ENCODE peak calls at places on chromosomes 2 and 18, in six cellular contexts. Z, E, T, B, G and I are unnamed samples.

GRCh38 chr18:6009751-6010150 is 114.4 kb upstream of the TMEM200C start:
- DNase-seq in Z (no peak), E (peak), T (no peak), B (no peak), G (no peak), I (peak)

GRCh38 chr2:152425765-152426710 is 91.1 kb downstream of the FMNL2 start:
- DNase-seq in Z (no peak), E (no peak), T (no peak), B (no peak), G (no peak), I (no peak)

GRCh38 chr2:172893654-172894053 is 158.0 kb downstream of the RAPGEF4 start:
- DNase-seq in Z (no peak), E (no peak), T (no peak), B (no peak), G (no peak), I (no peak)

GRCh38 chr2:62698653-62699052 is 6.9 kb upstream of the EHBP1 start:
- DNase-seq in Z (no peak), E (no peak), T (no peak), B (no peak), G (no peak), I (no peak)

GRCh38 chr2:52343867-52344266 is 1311.9 kb upstream of the NRXN1 start:
- DNase-seq in Z (no peak), E (no peak), T (no peak), B (no peak), G (no peak), I (no peak)

GRCh38 chr2:223538920-223539440 is 63.2 kb downstream of the SCG2 start:
- DNase-seq in Z (peak), E (peak), T (no peak), B (no peak), G (no peak), I (no peak)

GRCh38 chr2:217331577-217332139 is 471.8 kb upstream of the TNP1 start:
- DNase-seq in Z (peak), E (peak), T (peak), B (peak), G (peak), I (peak)

GRCh38 chr2:98790221-98790620 is 59.3 kb upstream of the MGAT4A start:
- DNase-seq in Z (no peak), E (no peak), T (peak), B (no peak), G (no peak), I (no peak)

GRCh38 chr2:105887246-105887645 is 142.5 kb downstream of the NCK2 start:
- DNase-seq in Z (no peak), E (no peak), T (no peak), B (no peak), G (peak), I (peak)

GRCh38 chr2:37665622-37666362 is 5.7 kb downstream of the CDC42EP3 start:
- DNase-seq in Z (no peak), E (no peak), T (no peak), B (no peak), G (peak), I (no peak)

GRCh38 chr2:225072444-225072843 is 30.2 kb upstream of the DOCK10 start:
- DNase-seq in Z (no peak), E (no peak), T (no peak), B (no peak), G (no peak), I (no peak)

GRCh38 chr2:202178342-202178958 is 59.9 kb downstream of the SUMO1 start:
- DNase-seq in Z (peak), E (peak), T (peak), B (no peak), G (peak), I (peak)

GRCh38 chr2:161232571-161232970 is 72.3 kb downstream of the TANK start:
- DNase-seq in Z (no peak), E (no peak), T (no peak), B (no peak), G (no peak), I (no peak)

GRCh38 chr2:67895171-67895941 is 167.4 kb downstream of the C1D start:
- DNase-seq in Z (no peak), E (peak), T (peak), B (peak), G (no peak), I (no peak)

GRCh38 chr18:11995445-11996189 is 14.3 kb downstream of the IMPA2 start:
- DNase-seq in Z (peak), E (peak), T (peak), B (no peak), G (peak), I (peak)

GRCh38 chr2:219430633-219431615 is 3.7 kb upstream of the SPEG start:
- DNase-seq in Z (no peak), E (peak), T (peak), B (no peak), G (no peak), I (peak)

GRCh38 chr2:214069254-214069653 is 341.6 kb upstream of the VWC2L start:
- DNase-seq in Z (no peak), E (peak), T (no peak), B (no peak), G (peak), I (peak)

GRCh38 chr2:104944495-104944894 is 90.6 kb downstream of the POU3F3 start:
- DNase-seq in Z (peak), E (no peak), T (no peak), B (no peak), G (peak), I (no peak)

GRCh38 chr2:173184031-173185004 is 108.7 kb downstream of the MAP3K20 start:
- DNase-seq in Z (no peak), E (peak), T (peak), B (no peak), G (no peak), I (peak)

GRCh38 chr2:117359266-117359970 is 455.1 kb upstream of the DDX18 start:
- DNase-seq in Z (no peak), E (no peak), T (peak), B (no peak), G (no peak), I (no peak)

GRCh38 chr2:116444256-116444872 is 1370.1 kb upstream of the DDX18 start:
- DNase-seq in Z (no peak), E (no peak), T (no peak), B (no peak), G (no peak), I (no peak)

GRCh38 chr2:182952741-182953450 is 85.4 kb downstream of the NCKAP1 start:
- DNase-seq in Z (no peak), E (peak), T (no peak), B (no peak), G (no peak), I (peak)

GRCh38 chr2:161825429-161825828 is 201.2 kb downstream of the SLC4A10 start:
- DNase-seq in Z (no peak), E (no peak), T (no peak), B (no peak), G (no peak), I (no peak)

GRCh38 chr18:21179590-21180220 is 62.3 kb upstream of the GREB1L start:
- DNase-seq in Z (peak), E (peak), T (peak), B (no peak), G (peak), I (peak)

DNA sequence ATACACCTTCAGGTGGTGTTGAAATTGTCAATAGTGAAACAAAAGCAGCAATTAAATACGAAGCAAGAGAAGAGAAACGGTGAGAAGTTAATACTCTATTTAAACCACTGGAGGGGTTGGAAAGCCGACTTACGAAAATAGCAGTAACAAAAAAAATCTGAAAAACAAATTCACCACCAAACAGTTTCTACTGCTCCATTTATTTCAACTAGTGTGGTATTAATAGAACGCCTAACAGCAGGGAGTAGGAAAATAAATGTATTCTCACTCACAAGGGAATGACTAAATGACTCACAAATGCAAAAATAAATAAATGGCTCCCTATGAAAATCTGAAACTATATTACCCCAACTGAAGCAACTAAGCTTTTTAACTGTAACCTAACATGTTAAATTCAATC is 102.8 kb downstream of the CPO start:
- DNase-seq in Z (no peak), E (peak), T (no peak), B (no peak), G (no peak), I (peak)
- H3K14ac ChIP-seq in Z (no peak), E (no peak), T (no peak), B (no peak), G (no peak), I (peak)

GRCh38 chr2:148751907-148752306 is 107.4 kb downstream of the EPC2 start:
- DNase-seq in Z (no peak), E (no peak), T (no peak), B (no peak), G (no peak), I (no peak)
- H3K14ac ChIP-seq in Z (no peak), E (no peak), T (no peak), B (no peak), G (no peak), I (no peak)

GRCh38 chr2:237859082-237859433 is 365 bp upstream of the RAMP1 start:
- DNase-seq in Z (no peak), E (no peak), T (no peak), B (no peak), G (no peak), I (no peak)

GRCh38 chr2:237859533-237860272 is at the start of gene RAMP1:
- DNase-seq in Z (no peak), E (peak), T (no peak), B (no peak), G (no peak), I (peak)

GRCh38 chr2:237860273-237860935 is 981 bp downstream of the RAMP1 start:
- DNase-seq in Z (no peak), E (no peak), T (no peak), B (no peak), G (no peak), I (no peak)

GRCh38 chr2:237857791-237858190 is 1.6 kb upstream of the RAMP1 start:
- DNase-seq in Z (no peak), E (no peak), T (no peak), B (no peak), G (no peak), I (no peak)

GRCh38 chr2:237858294-237859081 is 935 bp upstream of the RAMP1 start:
- DNase-seq in Z (peak), E (peak), T (peak), B (peak), G (peak), I (peak)
- H3K14ac ChIP-seq in Z (no peak), E (no peak), T (no peak), B (no peak), G (no peak), I (no peak)

GRCh38 chr2:28486526-28486925 is 9.3 kb upstream of the PLB1 start:
- DNase-seq in Z (no peak), E (no peak), T (no peak), B (no peak), G (no peak), I (no peak)

GRCh38 chr2:28488083-28488482 is 7.8 kb upstream of the PLB1 start:
- DNase-seq in Z (no peak), E (no peak), T (no peak), B (no peak), G (no peak), I (no peak)

GRCh38 chr2:28487258-28487657 is 8.6 kb upstream of the PLB1 start:
- DNase-seq in Z (no peak), E (no peak), T (no peak), B (no peak), G (no peak), I (no peak)

GRCh38 chr2:28490558-28490957 is 5.3 kb upstream of the PLB1 start:
- DNase-seq in Z (no peak), E (no peak), T (no peak), B (no peak), G (no peak), I (no peak)

DNA sequence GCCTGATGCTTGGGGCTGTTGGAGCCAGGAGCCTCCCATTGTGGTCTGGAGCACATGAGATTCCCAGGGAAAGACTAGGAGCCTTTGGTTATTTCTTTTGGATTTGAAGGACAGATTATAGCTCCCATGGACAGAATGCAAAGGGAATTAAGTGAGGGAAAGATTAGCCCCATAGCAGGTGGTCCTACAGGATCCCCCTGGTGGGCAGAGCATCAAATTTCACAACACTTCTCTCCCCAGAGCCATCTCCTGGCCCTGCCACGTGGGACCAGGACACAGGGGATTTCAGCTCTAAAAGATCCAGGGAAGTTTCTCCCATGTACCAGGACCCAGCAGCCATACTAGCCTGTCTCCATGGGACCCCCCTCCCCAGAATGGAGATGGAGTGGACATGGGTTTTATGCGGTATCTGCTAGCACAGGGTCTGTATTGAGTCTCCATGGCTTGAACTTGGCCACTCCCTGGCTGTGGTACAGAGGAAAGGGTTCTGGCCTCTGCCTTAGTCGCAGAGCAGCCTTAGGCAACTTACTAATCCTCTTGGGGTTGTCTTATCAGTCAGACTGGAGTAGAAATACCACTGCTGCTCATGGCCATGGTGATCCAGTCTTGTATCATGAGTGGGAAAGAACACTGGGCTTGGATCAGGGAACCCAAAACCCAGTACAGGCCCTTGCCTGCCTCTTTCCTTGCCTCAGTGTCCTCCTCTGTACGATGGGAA is 6.8 kb upstream of the PLB1 start:
- DNase-seq in Z (no peak), E (no peak), T (no peak), B (no peak), G (no peak), I (no peak)
- H3K14ac ChIP-seq in Z (no peak), E (no peak), T (no peak), B (no peak), G (no peak), I (no peak)

GRCh38 chr2:157466764-157467163 is 22.9 kb upstream of the CYTIP start:
- DNase-seq in Z (no peak), E (no peak), T (no peak), B (no peak), G (no peak), I (no peak)
- H3K14ac ChIP-seq in Z (no peak), E (no peak), T (no peak), B (no peak), G (no peak), I (no peak)

DNA sequence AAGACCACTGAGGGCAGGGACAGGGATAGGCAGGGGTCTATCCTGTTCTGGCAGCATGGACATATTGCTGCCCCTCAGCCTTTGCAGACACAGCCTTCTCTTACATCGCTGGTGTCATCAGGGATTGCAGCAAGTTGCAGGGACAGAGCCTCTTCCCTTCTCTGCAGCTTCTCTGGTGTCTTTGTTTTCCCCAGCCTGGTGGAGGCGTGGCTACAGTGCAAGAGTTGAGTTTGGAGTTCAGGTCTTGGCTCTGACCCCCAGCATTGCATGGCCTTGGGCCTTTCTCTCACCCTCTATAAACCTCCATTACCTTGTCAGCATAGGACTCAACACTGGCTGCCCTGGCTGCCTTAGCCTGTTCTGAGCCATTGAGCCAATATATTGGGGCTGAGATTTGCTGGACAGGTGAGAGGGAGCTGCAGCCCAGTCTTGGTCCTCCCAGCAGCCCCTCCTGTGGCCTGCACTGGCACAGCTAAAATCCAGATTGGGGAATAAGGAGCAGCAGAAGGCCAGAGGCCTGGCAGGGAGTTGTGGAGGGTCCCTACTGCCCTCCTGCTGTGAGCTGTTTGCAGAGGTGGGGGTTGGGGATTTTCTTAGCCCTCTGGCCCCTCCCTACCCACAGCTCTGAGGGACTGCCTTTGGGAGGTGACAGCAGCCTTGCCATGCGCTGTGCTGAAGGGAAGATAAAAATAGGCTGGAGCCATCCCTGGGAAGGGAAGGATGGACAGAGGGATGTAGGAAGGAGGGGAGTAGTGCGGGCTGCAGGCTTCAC is 22.8 kb downstream of the EHD3 start:
- DNase-seq in Z (no peak), E (no peak), T (no peak), B (no peak), G (no peak), I (no peak)
- H3K14ac ChIP-seq in Z (peak), E (no peak), T (no peak), B (no peak), G (peak), I (no peak)

GRCh38 chr2:145960479-145961163 is 1440.7 kb upstream of the ZEB2 start:
- DNase-seq in Z (no peak), E (no peak), T (no peak), B (no peak), G (no peak), I (no peak)
- H3K14ac ChIP-seq in Z (no peak), E (no peak), T (no peak), B (no peak), G (no peak), I (no peak)

GRCh38 chr2:190546734-190547133 is 12.2 kb upstream of the NEMP2 start:
- DNase-seq in Z (no peak), E (no peak), T (no peak), B (no peak), G (no peak), I (no peak)
- H3K14ac ChIP-seq in Z (no peak), E (no peak), T (no peak), B (no peak), G (no peak), I (no peak)